ENCODE peak calls at places on chromosomes 3 and 15, in five cellular contexts. I, F, A, K and W are unnamed samples.
A peak's percentile ranks its signal among the peaks of the same experiment; 100 is the strongest.

GRCh38 chr3:46542344-46542743 is 23.8 kb downstream of the LRRC2 start:
- DNase-seq in A (no peak), F (no peak), I (no peak), K (no peak), W (no peak)

GRCh38 chr15:39125904-39126303 is 455.0 kb upstream of the THBS1 start:
- DNase-seq in I (no peak), K (no peak), F (peak; percentile 49), A (no peak), W (no peak)

GRCh38 chr3:183554377-183554776 is 1.1 kb downstream of the KLHL6 start:
- DNase-seq in K (no peak), I (no peak), A (no peak), F (no peak), W (no peak)

GRCh38 chr3:12316721-12317351 is 28.0 kb downstream of the PPARG start:
- DNase-seq in A (no peak), I (no peak), K (no peak), F (peak; percentile 63), W (no peak)

GRCh38 chr3:23183731-23184130 is 19.4 kb upstream of the UBE2E2 start:
- DNase-seq in K (peak; percentile 40), F (peak; percentile 60), I (no peak), A (no peak), W (no peak)

GRCh38 chr3:13515786-13516783 is 32.8 kb upstream of the FBLN2 start:
- DNase-seq in A (no peak), F (no peak), K (no peak), I (no peak), W (no peak)

GRCh38 chr15:94723801-94724200 is 492.4 kb downstream of the MCTP2 start:
- DNase-seq in I (no peak), F (no peak), K (no peak), A (no peak), W (no peak)

GRCh38 chr3:65873869-65874268 is 164.8 kb downstream of the MAGI1 start:
- DNase-seq in K (no peak), I (no peak), A (no peak), F (no peak), W (no peak)

GRCh38 chr15:78761020-78761419 is 50.2 kb downstream of the ADAMTS7 start:
- DNase-seq in F (no peak), A (peak; percentile 70), I (no peak), K (no peak), W (no peak)

GRCh38 chr3:103794656-103795055 is 1359.8 kb downstream of the ZPLD1 start:
- DNase-seq in K (no peak), I (no peak), A (no peak), F (peak; percentile 17), W (no peak)

GRCh38 chr3:139358857-139359562 is 15.2 kb downstream of the MRPS22 start:
- DNase-seq in K (no peak), F (no peak), I (peak; percentile 12), A (no peak), W (no peak)

GRCh38 chr15:35281515-35281914 is 196.4 kb upstream of the NANOGP8 start:
- DNase-seq in I (no peak), K (peak; percentile 37), A (no peak), F (no peak), W (no peak)

GRCh38 chr15:76840830-76841460 is 64.2 kb downstream of the SCAPER start:
- DNase-seq in K (peak; percentile 45), A (no peak), F (peak; percentile 44), I (no peak), W (peak; percentile 8)

GRCh38 chr3:190811775-190812480 is 50.6 kb downstream of the GMNC start:
- DNase-seq in I (peak; percentile 14), A (no peak), F (peak; percentile 57), K (peak; percentile 50), W (peak; percentile 8)

GRCh38 chr3:23671901-23672589 is 133.7 kb upstream of the UBE2E1 start:
- DNase-seq in F (no peak), I (no peak), A (peak; percentile 76), K (no peak), W (no peak)

GRCh38 chr3:175186511-175186910 is 327.4 kb downstream of the NAALADL2 start:
- DNase-seq in K (no peak), F (no peak), A (no peak), I (no peak), W (no peak)

GRCh38 chr15:57245130-57245529 is 131.2 kb upstream of the CGNL1 start:
- DNase-seq in I (no peak), A (no peak), K (no peak), F (no peak), W (no peak)

GRCh38 chr3:4981688-4982494 is 2.7 kb downstream of the BHLHE40 start:
- DNase-seq in A (no peak), I (no peak), F (peak; percentile 76), K (peak; percentile 59), W (no peak)

GRCh38 chr3:62229908-62230307 is 143.4 kb downstream of the FEZF2 start:
- DNase-seq in K (no peak), A (no peak), F (peak; percentile 27), I (no peak), W (no peak)

GRCh38 chr3:42012935-42013651 is 51.2 kb upstream of the ULK4 start:
- DNase-seq in I (no peak), F (peak; percentile 73), A (peak; percentile 93), K (no peak), W (no peak)

GRCh38 chr15:49045691-49046112 is 544 bp downstream of the SECISBP2L start:
- DNase-seq in I (peak; percentile 35), A (no peak), F (peak; percentile 72), K (no peak), W (no peak)

GRCh38 chr3:64995857-64996564 is 308.2 kb upstream of the ADAMTS9 start:
- DNase-seq in K (no peak), F (no peak), I (no peak), A (no peak), W (no peak)

GRCh38 chr3:133930341-133930933 is 34.8 kb upstream of the RAB6B start:
- DNase-seq in K (peak; percentile 61), F (peak; percentile 62), A (no peak), I (no peak), W (no peak)

GRCh38 chr3:133592843-133593242 is 19.4 kb downstream of the CDV3 start:
- DNase-seq in F (no peak), A (no peak), K (no peak), I (no peak), W (no peak)

GRCh38 chr3:69747511-69748248 is 8.4 kb downstream of the MITF start:
- DNase-seq in A (no peak), I (no peak), F (no peak), K (no peak), W (no peak)

GRCh38 chr3:195001961-195002861 is 268.7 kb downstream of the XXYLT1 start:
- DNase-seq in I (peak; percentile 7), K (no peak), F (peak; percentile 37), A (no peak), W (no peak)

GRCh38 chr3:45560270-45561020 is 34.1 kb upstream of the LIMD1 start:
- DNase-seq in K (no peak), I (no peak), F (no peak), A (peak; percentile 80), W (no peak)

GRCh38 chr3:1462916-1463315 is 370.1 kb downstream of the CNTN6 start:
- DNase-seq in A (no peak), F (no peak), K (no peak), I (no peak), W (no peak)

GRCh38 chr3:58173670-58174472 is 36.9 kb downstream of the DNASE1L3 start:
- DNase-seq in F (peak; percentile 32), I (no peak), A (no peak), K (no peak), W (no peak)

GRCh38 chr15:89291934-89292438 is 42.6 kb downstream of the POLG start:
- DNase-seq in K (no peak), F (no peak), I (no peak), A (no peak), W (no peak)

GRCh38 chr3:64445318-64446300 is 220.3 kb upstream of the PRICKLE2 start:
- DNase-seq in K (no peak), I (no peak), A (peak; percentile 79), F (peak; percentile 60), W (no peak)

GRCh38 chr15:65087873-65088642 is 11.5 kb downstream of the KBTBD13 start:
- DNase-seq in A (peak; percentile 97), K (no peak), I (no peak), F (no peak), W (no peak)

GRCh38 chr15:90075420-90076289 is 26.6 kb downstream of the IDH2 start:
- DNase-seq in I (no peak), F (no peak), K (no peak), A (no peak), W (no peak)

GRCh38 chr15:70226337-70226980 is 128.7 kb upstream of the TLE3 start:
- DNase-seq in K (no peak), F (no peak), I (no peak), A (no peak), W (no peak)

GRCh38 chr15:67862771-67863441 is 23.1 kb upstream of the RNU6-1 start:
- DNase-seq in F (no peak), K (no peak), A (no peak), I (no peak), W (no peak)

GRCh38 chr3:4251412-4251811 is 51.8 kb upstream of the SETMAR start:
- DNase-seq in K (no peak), A (no peak), I (no peak), F (no peak), W (no peak)

GRCh38 chr3:16211176-16211904 is 36.9 kb downstream of the GALNT15 start:
- DNase-seq in K (no peak), A (no peak), I (no peak), F (no peak), W (no peak)

GRCh38 chr3:18098960-18099587 is 326.1 kb downstream of the SATB1 start:
- DNase-seq in F (peak; percentile 90), A (no peak), I (peak; percentile 92), K (peak; percentile 90), W (peak; percentile 45)

GRCh38 chr3:129584631-129585030 is 21.8 kb downstream of the PLXND1 start:
- DNase-seq in I (no peak), A (no peak), F (no peak), K (no peak), W (no peak)